ENCODE peak calls at places on chromosomes 5 and 9, in eight cellular contexts. O is progenitor cell of endocrine pancreas, S is HCT116, G is ovary, Z is fibroblast of lung, Q is CD14-positive monocyte, A is psoas muscle, X is mesothelial cell of epicardium. N is an unnamed sample.

GRCh38 chr5:159836691-159837090 is 79.6 kb upstream of the ADRA1B start:
- DNase-seq in O (no peak), S (no peak), G (no peak), Z (no peak), Q (no peak), A (no peak), X (no peak), N (no peak)

GRCh38 chr9:23492126-23493002 is 333.7 kb downstream of the ELAVL2 start:
- DNase-seq in O (peak; percentile 11), S (no peak), G (no peak), Z (peak; percentile 0), Q (no peak), A (no peak), X (no peak), N (peak; percentile 6)

GRCh38 chr5:97388794-97389193 is 205.7 kb upstream of the RIOK2 start:
- DNase-seq in O (no peak), S (no peak), G (no peak), Z (no peak), Q (no peak), A (no peak), X (no peak), N (no peak)

GRCh38 chr9:133441571-133441970 is 18.2 kb upstream of the CACFD1 start:
- DNase-seq in O (no peak), S (no peak), G (no peak), Z (no peak), Q (no peak), A (no peak), X (no peak), N (no peak)

GRCh38 chr9:72362680-72363139 is 2.3 kb downstream of the ZFAND5 start:
- DNase-seq in O (no peak), S (no peak), G (peak; percentile 49), Z (peak; percentile 92), Q (peak; percentile 70), A (peak; percentile 61), X (no peak), N (peak; percentile 50)

GRCh38 chr9:125374443-125375309 is 113.0 kb downstream of the GAPVD1 start:
- DNase-seq in O (peak; percentile 66), S (peak; percentile 28), G (peak; percentile 73), Z (peak; percentile 76), Q (peak; percentile 70), A (peak; percentile 54), X (peak; percentile 65), N (peak; percentile 90)

GRCh38 chr9:114037249-114037648 is 40.9 kb downstream of the AMBP start:
- DNase-seq in O (no peak), S (no peak), G (no peak), Z (no peak), Q (no peak), A (no peak), X (no peak), N (peak; percentile 5)

GRCh38 chr5:62376064-62376463 is 27.6 kb downstream of the DIMT1 start:
- DNase-seq in O (no peak), S (peak; percentile 21), G (no peak), Z (peak; percentile 10), Q (no peak), A (no peak), X (no peak), N (no peak)

GRCh38 chr5:112614986-112615385 is 122.7 kb upstream of the APC start:
- DNase-seq in O (no peak), S (no peak), G (no peak), Z (no peak), Q (no peak), A (no peak), X (no peak), N (no peak)

GRCh38 chr5:92653730-92654461 is 927.1 kb downstream of the NR2F1-AS1 start:
- DNase-seq in O (no peak), S (no peak), G (no peak), Z (no peak), Q (no peak), A (no peak), X (no peak), N (no peak)

GRCh38 chr9:72856985-72857631 is 95.7 kb downstream of the ALDH1A1 start:
- DNase-seq in O (no peak), S (peak; percentile 65), G (no peak), Z (peak; percentile 77), Q (no peak), A (no peak), X (no peak), N (peak; percentile 31)

GRCh38 chr5:12392246-12392645 is 488.0 kb upstream of the CTNND2 start:
- DNase-seq in O (no peak), S (no peak), G (no peak), Z (no peak), Q (no peak), A (no peak), X (no peak), N (no peak)

GRCh38 chr5:139709587-139710369 is 61.6 kb downstream of the CXXC5 start:
- DNase-seq in O (no peak), S (no peak), G (peak; percentile 52), Z (no peak), Q (no peak), A (peak; percentile 54), X (no peak), N (peak; percentile 59)

GRCh38 chr5:157350939-157351338 is 85.0 kb downstream of the CYFIP2 start:
- DNase-seq in O (no peak), S (no peak), G (no peak), Z (no peak), Q (no peak), A (no peak), X (no peak), N (peak; percentile 35)

GRCh38 chr9:127279717-127280285 is 15.2 kb downstream of the GARNL3 start:
- DNase-seq in O (no peak), S (no peak), G (no peak), Z (no peak), Q (no peak), A (no peak), X (no peak), N (peak; percentile 16)

GRCh38 chr9:86079421-86080111 is 19.8 kb downstream of the GOLM1 start:
- DNase-seq in O (no peak), S (no peak), G (no peak), Z (no peak), Q (no peak), A (no peak), X (no peak), N (no peak)

GRCh38 chr9:127025042-127025441 is 97.4 kb downstream of the ANGPTL2 start:
- DNase-seq in O (no peak), S (no peak), G (no peak), Z (peak; percentile 48), Q (no peak), A (no peak), X (no peak), N (no peak)

GRCh38 chr5:176596689-176597416 is 13.1 kb downstream of the GPRIN1 start:
- DNase-seq in O (peak; percentile 40), S (no peak), G (peak; percentile 56), Z (peak; percentile 45), Q (no peak), A (peak; percentile 40), X (no peak), N (peak; percentile 74)

GRCh38 chr5:98989723-98990122 is 60.9 kb upstream of the CHD1 start:
- DNase-seq in O (no peak), S (no peak), G (no peak), Z (no peak), Q (peak; percentile 65), A (no peak), X (no peak), N (no peak)

GRCh38 chr5:102114525-102115069 is 181.5 kb downstream of the SLCO4C1 start:
- DNase-seq in O (no peak), S (no peak), G (no peak), Z (no peak), Q (no peak), A (no peak), X (no peak), N (no peak)

GRCh38 chr5:111820072-111820471 is 63.1 kb upstream of the NREP start:
- DNase-seq in O (no peak), S (no peak), G (no peak), Z (peak; percentile 20), Q (no peak), A (no peak), X (no peak), N (no peak)

GRCh38 chr5:172931001-172931536 is 28.2 kb upstream of the RPL26L1 start:
- DNase-seq in O (no peak), S (no peak), G (no peak), Z (peak; percentile 70), Q (no peak), A (peak; percentile 74), X (no peak), N (no peak)

GRCh38 chr5:108515706-108516105 is 133.8 kb upstream of the FBXL17 start:
- DNase-seq in O (no peak), S (no peak), G (no peak), Z (peak; percentile 11), Q (no peak), A (no peak), X (no peak), N (no peak)

GRCh38 chr9:113309204-113309813 is 6.1 kb upstream of the RNF183 start:
- DNase-seq in O (no peak), S (peak; percentile 8), G (no peak), Z (peak; percentile 70), Q (no peak), A (no peak), X (no peak), N (peak; percentile 62)

GRCh38 chr9:130880599-130881220 is 15.9 kb downstream of the QRFP start:
- DNase-seq in O (no peak), S (no peak), G (no peak), Z (no peak), Q (no peak), A (no peak), X (no peak), N (no peak)

DNA sequence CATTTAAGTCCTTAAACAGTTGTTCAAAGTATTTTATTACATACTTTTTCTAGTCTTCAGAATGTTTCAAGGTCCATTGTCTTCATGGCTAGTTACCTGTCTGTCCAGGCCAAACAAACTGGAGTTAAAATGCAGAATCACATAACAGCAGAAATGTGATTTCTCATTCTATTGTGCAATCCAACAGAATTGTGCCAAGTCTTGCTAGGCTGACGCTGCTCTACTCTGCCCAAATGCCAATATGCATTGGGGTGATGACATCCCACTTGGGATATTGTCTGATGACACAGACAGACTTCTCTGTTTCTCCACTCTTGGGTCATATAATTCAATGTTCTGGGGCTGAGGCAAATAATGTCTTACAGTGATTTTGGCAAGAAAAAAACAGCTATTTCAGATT is 5.2 kb upstream of the SLC22A5 start:
- DNase-seq in O (no peak), S (no peak), G (no peak), Z (peak; percentile 90), Q (peak; percentile 84), A (no peak), X (no peak), N (no peak)
- TF ChIP-seq CTCF in O (no peak), S (no peak), G (no peak), Z (no peak), Q (no peak), A (no peak), X (no peak), N (no peak)

GRCh38 chr9:9901624-9902023 is 711.2 kb downstream of the PTPRD start:
- DNase-seq in O (no peak), S (no peak), G (no peak), Z (no peak), Q (no peak), A (no peak), X (no peak), N (no peak)
- TF ChIP-seq CTCF in O (no peak), S (no peak), G (no peak), Z (no peak), Q (no peak), A (no peak), X (no peak), N (no peak)

GRCh38 chr5:140801494-140801841 is 611 bp downstream of the PCDHA3 start:
- DNase-seq in O (no peak), S (no peak), G (no peak), Z (no peak), Q (no peak), A (no peak), X (no peak), N (no peak)
- TF ChIP-seq CTCF in O (no peak), S (no peak), G (no peak), Z (peak; percentile 18), Q (no peak), A (no peak), X (no peak), N (no peak)

GRCh38 chr5:133746834-133747233 is 134.5 kb upstream of the FSTL4 start:
- DNase-seq in O (no peak), S (peak; percentile 21), G (no peak), Z (no peak), Q (no peak), A (no peak), X (no peak), N (no peak)
- TF ChIP-seq CTCF in O (peak; percentile 46), S (no peak), G (no peak), Z (no peak), Q (peak; percentile 13), A (no peak), X (no peak), N (no peak)